ENCODE peak calls at places on chromosome 6, in five cellular contexts. I is GM12878, M is tibial artery, U is heart right ventricle, X is IMR-90. Y is an unnamed sample.

GRCh38 chr6:44342489-44342888 is at the start of gene SPATS1:
- DNase-seq in M (no peak), I (no peak), U (peak; percentile 29), X (no peak), Y (no peak)

GRCh38 chr6:107991939-107992560 is 34.0 kb upstream of the SEC63 start:
- DNase-seq in U (no peak), M (no peak), I (no peak), X (no peak), Y (no peak)

GRCh38 chr6:122736606-122737005 is 42.9 kb upstream of the FABP7 start:
- DNase-seq in X (no peak), I (no peak), U (no peak), M (no peak), Y (no peak)

GRCh38 chr6:10579803-10580202 is 58.7 kb downstream of the GCNT2 start:
- DNase-seq in U (no peak), M (no peak), I (no peak), X (no peak), Y (no peak)

GRCh38 chr6:83707829-83708545 is 914 bp downstream of the SNAP91 start:
- DNase-seq in U (peak; percentile 10), X (no peak), M (no peak), I (no peak), Y (peak; percentile 62)

GRCh38 chr6:131694832-131695426 is 6.3 kb downstream of the OR2A4 start:
- DNase-seq in X (peak; percentile 79), M (no peak), I (no peak), U (no peak), Y (no peak)

GRCh38 chr6:34057790-34058189 is 88.1 kb downstream of the GRM4 start:
- DNase-seq in X (no peak), I (no peak), M (no peak), U (no peak), Y (no peak)

GRCh38 chr6:24492475-24492874 is 2.3 kb upstream of the ALDH5A1 start:
- DNase-seq in M (no peak), I (no peak), U (no peak), X (peak; percentile 7), Y (no peak)

GRCh38 chr6:71226151-71226550 is 62.5 kb upstream of the OGFRL1 start:
- DNase-seq in M (no peak), I (no peak), U (no peak), X (no peak), Y (no peak)

GRCh38 chr6:25942561-25943147 is 12.2 kb upstream of the SLC17A2 start:
- DNase-seq in M (no peak), U (no peak), X (peak; percentile 55), I (no peak), Y (no peak)

GRCh38 chr6:72721346-72721745 is 99.5 kb downstream of the KCNQ5 start:
- DNase-seq in X (no peak), M (no peak), I (no peak), U (no peak), Y (no peak)

GRCh38 chr6:163710552-163710951 is 296.0 kb downstream of the QKI start:
- DNase-seq in U (no peak), M (no peak), I (no peak), X (no peak), Y (no peak)

GRCh38 chr6:157877149-157877548 is 54.1 kb downstream of the SNX9 start:
- DNase-seq in U (no peak), M (no peak), X (no peak), I (no peak), Y (no peak)

GRCh38 chr6:84193140-84193708 is 34.2 kb downstream of the CEP162 start:
- DNase-seq in M (no peak), I (no peak), U (no peak), X (peak; percentile 83), Y (no peak)

GRCh38 chr6:139695361-139695760 is 320.9 kb upstream of the CITED2 start:
- DNase-seq in X (no peak), I (no peak), U (no peak), M (no peak), Y (no peak)

GRCh38 chr6:152981989-152982767 is 663 bp downstream of the FBXO5 start:
- DNase-seq in X (no peak), I (no peak), M (no peak), U (peak; percentile 33), Y (peak; percentile 63)

GRCh38 chr6:144718431-144718830 is 433.3 kb downstream of the UTRN start:
- DNase-seq in M (no peak), X (peak; percentile 55), U (no peak), I (no peak), Y (no peak)

GRCh38 chr6:118739976-118740771 is 88.8 kb upstream of the CEP85L start:
- DNase-seq in X (peak; percentile 34), M (no peak), I (no peak), U (no peak), Y (no peak)

GRCh38 chr6:15061176-15061575 is 184.7 kb upstream of the JARID2 start:
- DNase-seq in X (no peak), I (no peak), U (peak; percentile 18), M (no peak), Y (no peak)

GRCh38 chr6:19851273-19852089 is 14.3 kb downstream of the ID4 start:
- DNase-seq in M (no peak), U (no peak), I (no peak), X (peak; percentile 84), Y (no peak)

GRCh38 chr6:87407531-87407895 is 259 bp upstream of the CFAP206 start:
- DNase-seq in I (no peak), U (no peak), X (peak; percentile 41), M (no peak), Y (no peak)

GRCh38 chr6:33132121-33132524 is 56.3 kb downstream of the HLA-DPB1 start:
- DNase-seq in I (no peak), X (no peak), M (no peak), U (no peak), Y (no peak)

GRCh38 chr6:33957391-33958207 is 153.8 kb upstream of the MLN start:
- DNase-seq in M (no peak), X (no peak), I (no peak), U (no peak), Y (peak; percentile 43)

GRCh38 chr6:126720326-126720725 is 380.4 kb downstream of the CENPW start:
- DNase-seq in M (no peak), I (no peak), U (no peak), X (peak; percentile 52), Y (no peak)

GRCh38 chr6:107956586-107957164 is 1.3 kb downstream of the SEC63 start:
- DNase-seq in U (no peak), X (peak; percentile 65), I (no peak), M (no peak), Y (no peak)

GRCh38 chr6:33007831-33008395 is 1.5 kb downstream of the HLA-DOA start:
- DNase-seq in I (no peak), X (no peak), U (no peak), M (no peak), Y (no peak)

GRCh38 chr6:37558158-37558557 is 58.5 kb upstream of the CCDC167 start:
- DNase-seq in U (no peak), M (no peak), X (no peak), I (no peak), Y (no peak)

GRCh38 chr6:127515794-127516675 is 3.1 kb downstream of the MTCL3 start:
- DNase-seq in M (no peak), I (no peak), U (peak; percentile 69), X (peak; percentile 55), Y (peak; percentile 82)

DNA sequence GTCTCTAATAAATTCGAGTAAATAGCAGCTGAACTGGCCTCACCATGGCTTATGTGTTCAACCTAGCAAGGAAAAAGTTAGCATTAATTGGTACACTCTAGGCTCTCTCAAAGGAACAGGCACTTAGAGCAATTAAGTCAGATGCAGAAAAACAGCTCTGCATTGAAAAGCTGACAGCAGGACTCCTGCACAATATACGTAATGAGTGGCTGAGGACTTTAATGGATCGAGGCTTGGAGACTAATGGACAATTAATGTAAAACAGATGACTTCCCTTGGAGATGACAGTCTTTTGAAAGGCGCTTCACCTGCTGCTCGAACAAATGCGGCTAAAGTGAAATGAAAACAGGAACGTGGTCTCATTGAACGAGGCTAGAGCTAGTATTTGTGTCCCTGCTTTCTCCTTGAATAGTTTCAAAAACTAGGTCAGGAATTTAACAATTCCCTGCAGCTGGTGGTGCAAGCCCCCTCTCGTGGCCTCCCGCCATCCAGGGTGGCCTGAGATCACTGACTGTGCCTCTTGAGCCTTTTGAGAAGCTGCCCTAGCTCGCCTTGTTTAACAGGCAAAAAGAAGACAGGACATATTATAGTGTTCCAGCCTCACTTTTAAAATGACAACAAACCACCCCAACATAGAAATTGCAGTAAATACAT is 137.1 kb downstream of the ELOVL4 start:
- DNase-seq in I (no peak), U (no peak), X (no peak), M (no peak), Y (no peak)
- H3K4me3 ChIP-seq in I (no peak overlapping the region), U (no peak overlapping the region), X (no peak overlapping the region), M (no peak overlapping the region), Y (no peak overlapping the region)

GRCh38 chr6:4829089-4829488 is 52.9 kb downstream of the CDYL start:
- DNase-seq in M (no peak), X (no peak), I (no peak), U (no peak), Y (no peak)

GRCh38 chr6:4822476-4822875 is 46.3 kb downstream of the CDYL start:
- DNase-seq in I (no peak), U (no peak), M (no peak), X (no peak), Y (no peak)

GRCh38 chr6:4828187-4828698 is 52.0 kb downstream of the CDYL start:
- DNase-seq in M (no peak), I (no peak), U (no peak), X (no peak), Y (no peak)
- H3K9me3 ChIP-seq in M (peaks cover 13% of the 10 kb centered on the region), I (peaks cover 26% of the 10 kb centered on the region), U (peaks cover 52% of the 10 kb centered on the region), X (peaks cover 17% of the 10 kb centered on the region), Y (peaks cover 33% of the 10 kb centered on the region)

DNA sequence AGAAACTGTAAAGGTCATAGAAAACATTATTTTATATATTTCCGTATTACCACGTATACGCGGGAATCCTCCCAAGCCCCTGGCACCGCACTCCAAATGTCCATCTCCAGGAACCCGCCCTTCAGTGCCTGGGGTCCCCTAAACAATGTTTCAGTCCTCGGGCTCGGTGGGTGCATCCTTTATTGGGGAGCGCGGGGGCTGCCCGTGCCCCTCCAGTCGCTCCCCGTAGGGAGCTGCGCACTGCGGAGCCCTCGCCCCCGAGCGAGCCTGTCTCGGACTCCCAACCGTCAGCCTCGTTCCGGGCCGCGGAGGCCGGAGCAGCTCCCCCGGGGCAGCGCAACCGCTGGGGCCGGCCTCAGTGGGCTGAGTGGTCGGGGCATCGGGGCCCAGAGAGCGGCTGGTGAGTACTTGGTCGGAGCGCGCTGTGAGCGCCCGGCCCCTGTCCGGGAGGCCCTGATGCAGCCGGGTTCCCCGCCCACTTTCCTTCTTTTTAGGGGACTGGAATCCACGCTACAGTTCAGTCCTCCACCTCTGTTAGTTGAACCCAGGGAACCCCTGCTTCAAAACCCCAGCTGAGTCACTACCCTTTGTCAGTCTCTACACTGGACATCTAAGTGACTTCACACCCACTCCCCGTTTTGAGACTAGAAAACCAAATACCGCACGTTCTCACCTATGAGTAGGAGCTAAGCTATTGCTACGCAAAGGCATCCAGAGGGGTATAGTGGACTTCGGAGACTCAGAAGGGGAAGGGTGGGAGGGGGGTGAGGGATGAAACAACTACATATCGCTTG is at the start of gene DNAH8:
- DNase-seq in I (no peak), U (no peak), M (no peak), X (no peak), Y (no peak)
- H3K4me3 ChIP-seq in I (peak within 1 kb of the TSS; percentile 46), U (no peak within 1 kb of the TSS), M (peak within 1 kb of the TSS; percentile 43), X (peak within 1 kb of the TSS; percentile 15), Y (peak within 1 kb of the TSS; percentile 32)

DNA sequence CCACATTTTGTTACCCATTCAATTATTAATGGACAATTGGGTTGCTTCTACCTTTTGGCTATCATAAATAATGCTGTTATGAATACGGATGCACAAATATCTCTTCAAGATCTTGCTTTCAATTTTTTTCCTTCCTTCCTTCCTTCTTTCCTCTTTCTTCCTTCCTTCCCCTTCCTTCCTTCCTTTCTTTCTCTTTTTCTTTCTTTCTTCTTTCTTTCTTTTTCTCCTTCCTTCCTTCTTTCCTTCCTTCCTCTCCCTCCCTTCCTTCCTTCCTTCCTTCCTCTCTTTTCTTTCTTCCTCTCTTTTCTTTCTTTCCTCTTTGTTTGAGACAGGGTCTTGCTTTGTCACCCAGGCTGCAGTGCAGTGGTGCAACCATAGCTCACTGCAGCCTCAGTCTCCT is 39.2 kb downstream of the ZNF184 start:
- DNase-seq in I (no peak), X (no peak), U (no peak), M (no peak), Y (no peak)
- H3K9me3 ChIP-seq in I (no peaks in the 10 kb centered on the region), X (no peaks in the 10 kb centered on the region), U (peaks cover 32% of the 10 kb centered on the region), M (peaks cover 3% of the 10 kb centered on the region), Y (no peaks in the 10 kb centered on the region)